ENCODE peak calls at places on chromosomes 12 and 14, in seven cellular contexts. E is GM13977; I is Daoy; U is activated CD8-positive, alpha-beta memory T cell treated with anti-CD3 and anti-CD28 coated beads for 1 hour; O is GM23338; A is cardiac fibroblast; K is breast epithelium. P is an unnamed sample.

GRCh38 chr14:92659765-92660561 is 88.5 kb downstream of the LGMN start:
- DNase-seq in I (no peak), O (no peak), E (no peak), K (no peak), U (no peak), A (peak), P (no peak)

GRCh38 chr14:80521456-80521855 is 310.2 kb upstream of the DIO2 start:
- DNase-seq in E (no peak), O (no peak), U (no peak), A (no peak), K (no peak), I (no peak), P (no peak)

GRCh38 chr12:49967042-49967776 is 5.5 kb downstream of the AQP5 start:
- DNase-seq in K (peak), A (peak), E (peak), O (peak), I (peak), U (peak), P (peak)

GRCh38 chr12:94873368-94874085 is 130.0 kb downstream of the NDUFA12 start:
- DNase-seq in O (peak), E (peak), K (no peak), A (no peak), U (no peak), I (peak), P (no peak)

GRCh38 chr12:14771651-14772137 is 31.6 kb downstream of the WBP11 start:
- DNase-seq in U (no peak), K (no peak), E (peak), O (peak), A (no peak), I (no peak), P (no peak)

GRCh38 chr12:43277630-43278267 is 274.3 kb downstream of the ADAMTS20 start:
- DNase-seq in K (no peak), O (no peak), E (no peak), I (peak), U (no peak), A (peak), P (no peak)

GRCh38 chr14:21041676-21042433 is at the start of gene RNASE7:
- DNase-seq in A (peak), K (no peak), U (no peak), E (no peak), O (no peak), I (peak), P (no peak)

GRCh38 chr14:103339561-103339960 is 5.5 kb downstream of the EIF5 start:
- DNase-seq in U (no peak), A (no peak), E (no peak), K (no peak), I (no peak), O (no peak), P (no peak)

GRCh38 chr12:50110127-50110761 is 1.8 kb upstream of the COX14 start:
- DNase-seq in E (peak), A (peak), O (no peak), U (no peak), K (peak), I (no peak), P (no peak)

GRCh38 chr12:3055712-3056467 is 21.3 kb upstream of the TSPAN9 start:
- DNase-seq in A (no peak), E (no peak), K (no peak), I (no peak), U (no peak), O (peak), P (no peak)

GRCh38 chr12:123907726-123908476 is 64.7 kb downstream of the CCDC92 start:
- DNase-seq in A (peak), K (no peak), I (peak), E (no peak), O (no peak), U (no peak), P (no peak)

GRCh38 chr14:98890556-98891340 is 381.2 kb downstream of the BCL11B start:
- DNase-seq in I (no peak), A (no peak), E (no peak), K (no peak), O (no peak), U (no peak), P (no peak)

GRCh38 chr12:34405286-34406227 is 383.3 kb downstream of the ALG10 start:
- DNase-seq in K (peak), A (no peak), I (no peak), E (peak), O (no peak), U (no peak), P (peak)

GRCh38 chr12:49533331-49533730 is 5.5 kb upstream of the KCNH3 start:
- DNase-seq in O (no peak), I (no peak), A (no peak), U (no peak), K (no peak), E (no peak), P (no peak)

GRCh38 chr12:124524231-124524925 is 43.0 kb downstream of the NCOR2 start:
- DNase-seq in E (no peak), O (no peak), I (peak), A (peak), K (no peak), U (no peak), P (no peak)

GRCh38 chr12:87385322-87385721 is 643.9 kb downstream of the C12orf50 start:
- DNase-seq in E (no peak), U (no peak), O (no peak), I (no peak), K (no peak), A (no peak), P (no peak)

GRCh38 chr12:25550186-25550585 is 2.9 kb downstream of the LMNTD1 start:
- DNase-seq in A (peak), K (no peak), E (no peak), O (no peak), I (peak), U (no peak), P (no peak)

GRCh38 chr12:119178544-119179334 is at the start of gene HSPB8:
- DNase-seq in A (peak), I (peak), K (peak), E (no peak), U (no peak), O (peak), P (no peak)

GRCh38 chr12:99707883-99708282 is 60.3 kb downstream of the GARIN6 start:
- DNase-seq in A (no peak), U (no peak), K (no peak), E (no peak), I (no peak), O (no peak), P (no peak)

GRCh38 chr14:61177279-61178225 is 103.6 kb downstream of the TMEM30B start:
- DNase-seq in O (peak), E (no peak), A (peak), K (no peak), U (no peak), I (peak), P (no peak)

GRCh38 chr14:72651081-72651480 is 242.8 kb downstream of the DPF3 start:
- DNase-seq in A (peak), I (peak), O (no peak), U (no peak), E (no peak), K (no peak), P (no peak)

GRCh38 chr14:79468491-79468890 is 742.8 kb downstream of the DIO2 start:
- DNase-seq in O (no peak), A (no peak), U (no peak), I (no peak), E (no peak), K (no peak), P (no peak)

GRCh38 chr12:105485926-105486325 is 155.4 kb downstream of the C12orf75 start:
- DNase-seq in E (no peak), I (peak), U (no peak), O (no peak), A (peak), K (no peak), P (no peak)

GRCh38 chr12:4047441-4047840 is 174.2 kb upstream of the PARP11 start:
- DNase-seq in O (no peak), E (peak), A (no peak), I (no peak), U (no peak), K (no peak), P (no peak)